ENCODE peak calls at places on chromosome 4, in eight cellular contexts. A is myocyte; D is T-cell; Y is stimulated activated CD4-positive, alpha-beta T cell treated with anti-CD3 and anti-CD28 coated beads, TNF-alpha, amount 100 ng/mL, for 48 hours; X is astrocyte of the hippocampus; S is NCI-H446; R is endothelial cell; T is cardiac fibroblast. G is an unnamed sample.

GRCh38 chr4:184153781-184154542 is 63.7 kb downstream of the ENPP6 start:
- DNase-seq in A (no peak), D (no peak), Y (no peak), X (no peak), S (no peak), R (no peak), T (no peak), G (peak)

GRCh38 chr4:188130355-188130754 is 8.9 kb upstream of the TRIML1 start:
- DNase-seq in A (no peak), D (no peak), Y (no peak), X (no peak), S (no peak), R (no peak), T (no peak), G (no peak)

GRCh38 chr4:87405421-87405820 is 14.4 kb upstream of the HSD17B11 start:
- DNase-seq in A (no peak), D (no peak), Y (no peak), X (no peak), S (no peak), R (no peak), T (no peak), G (no peak)

GRCh38 chr4:168199262-168199957 is 107.1 kb downstream of the ANXA10 start:
- DNase-seq in A (peak), D (no peak), Y (no peak), X (no peak), S (no peak), R (no peak), T (no peak), G (no peak)

GRCh38 chr4:1255151-1255550 is 6.2 kb upstream of the CTBP1 start:
- DNase-seq in A (no peak), D (no peak), Y (no peak), X (no peak), S (no peak), R (no peak), T (peak), G (no peak)

GRCh38 chr4:186266699-186267467 is 894 bp downstream of the F11 start:
- DNase-seq in A (peak), D (no peak), Y (no peak), X (peak), S (no peak), R (peak), T (peak), G (no peak)

GRCh38 chr4:98446499-98447375 is 185.6 kb downstream of the RAP1GDS1 start:
- DNase-seq in A (peak), D (peak), Y (peak), X (peak), S (no peak), R (no peak), T (peak), G (no peak)

GRCh38 chr4:735583-735982 is 30.0 kb downstream of the PCGF3 start:
- DNase-seq in A (no peak), D (no peak), Y (no peak), X (no peak), S (no peak), R (no peak), T (no peak), G (no peak)

GRCh38 chr4:25448379-25449109 is 71.5 kb downstream of the ANAPC4 start:
- DNase-seq in A (peak), D (no peak), Y (no peak), X (peak), S (no peak), R (no peak), T (peak), G (no peak)

GRCh38 chr4:99848576-99848975 is 31.9 kb downstream of the DAPP1 start:
- DNase-seq in A (no peak), D (no peak), Y (no peak), X (no peak), S (no peak), R (no peak), T (no peak), G (no peak)